ENCODE peak calls at places on chromosome 5, in six cellular contexts. X is PC-9, Q is OCI-LY7, Z is A549, T is H9, S is PC-3. J is an unnamed sample.

GRCh38 chr5:94031631-94032030 is 290.2 kb upstream of the POU5F2 start:
- DNase-seq in Z (no peak), Q (no peak), S (no peak), X (no peak), T (no peak), J (peak)

GRCh38 chr5:40853632-40854192 is 12.5 kb downstream of the CARD6 start:
- DNase-seq in Z (no peak), T (no peak), S (no peak), X (peak), Q (no peak), J (no peak)

GRCh38 chr5:79508354-79508753 is 5.6 kb downstream of the HOMER1 start:
- DNase-seq in X (no peak), Q (no peak), S (peak), Z (no peak), T (no peak), J (no peak)

GRCh38 chr5:167895899-167896659 is 395.4 kb upstream of the WWC1 start:
- DNase-seq in X (no peak), S (no peak), Z (no peak), Q (no peak), T (no peak), J (no peak)

GRCh38 chr5:32044904-32045303 is 129.2 kb downstream of the GOLPH3 start:
- DNase-seq in Q (no peak), S (peak), Z (peak), X (no peak), T (no peak), J (peak)

GRCh38 chr5:172038167-172038566 is 31.7 kb upstream of the FBXW11 start:
- DNase-seq in Q (no peak), S (no peak), Z (no peak), T (no peak), X (no peak), J (no peak)

GRCh38 chr5:155943516-155944407 is 383.2 kb upstream of the SGCD start:
- DNase-seq in S (peak), Z (peak), Q (peak), X (no peak), T (peak), J (peak)

GRCh38 chr5:173997331-173997730 is 8.4 kb downstream of the C5orf47 start:
- DNase-seq in Z (no peak), X (no peak), T (no peak), Q (no peak), S (no peak), J (no peak)

GRCh38 chr5:67427745-67428298 is 231.2 kb upstream of the CD180 start:
- DNase-seq in S (no peak), Q (no peak), Z (no peak), X (no peak), T (no peak), J (no peak)

GRCh38 chr5:39016587-39017275 is 57.5 kb downstream of the RICTOR start:
- DNase-seq in Q (no peak), Z (no peak), S (no peak), T (no peak), X (no peak), J (peak)

GRCh38 chr5:132237670-132238069 is 10.0 kb upstream of the P4HA2 start:
- DNase-seq in X (no peak), Z (no peak), S (no peak), Q (no peak), T (peak), J (no peak)

GRCh38 chr5:41404757-41405156 is 105.6 kb downstream of the PLCXD3 start:
- DNase-seq in S (no peak), Q (no peak), Z (no peak), X (no peak), T (no peak), J (peak)

GRCh38 chr5:21070871-21071270 is 1082.9 kb upstream of the CDH18 start:
- DNase-seq in T (no peak), Q (no peak), Z (no peak), S (no peak), X (no peak), J (no peak)

GRCh38 chr5:77181596-77182304 is 28.7 kb upstream of the PDE8B start:
- DNase-seq in S (no peak), X (no peak), T (no peak), Z (no peak), Q (no peak), J (no peak)

GRCh38 chr5:98069876-98070512 is 703.5 kb upstream of the RGMB start:
- DNase-seq in X (no peak), S (no peak), T (no peak), Q (no peak), Z (no peak), J (peak)

GRCh38 chr5:137752873-137753226 is 1.3 kb downstream of the HNRNPA0 start:
- DNase-seq in Z (peak), S (peak), T (peak), X (no peak), Q (peak), J (peak)

GRCh38 chr5:113084402-113085083 is 107.9 kb downstream of the DCP2 start:
- DNase-seq in X (no peak), Q (no peak), S (no peak), T (no peak), Z (no peak), J (no peak)

GRCh38 chr5:57313716-57314115 is 139.9 kb downstream of the GPBP1 start:
- DNase-seq in S (peak), Q (no peak), Z (no peak), T (no peak), X (no peak), J (no peak)

DNA sequence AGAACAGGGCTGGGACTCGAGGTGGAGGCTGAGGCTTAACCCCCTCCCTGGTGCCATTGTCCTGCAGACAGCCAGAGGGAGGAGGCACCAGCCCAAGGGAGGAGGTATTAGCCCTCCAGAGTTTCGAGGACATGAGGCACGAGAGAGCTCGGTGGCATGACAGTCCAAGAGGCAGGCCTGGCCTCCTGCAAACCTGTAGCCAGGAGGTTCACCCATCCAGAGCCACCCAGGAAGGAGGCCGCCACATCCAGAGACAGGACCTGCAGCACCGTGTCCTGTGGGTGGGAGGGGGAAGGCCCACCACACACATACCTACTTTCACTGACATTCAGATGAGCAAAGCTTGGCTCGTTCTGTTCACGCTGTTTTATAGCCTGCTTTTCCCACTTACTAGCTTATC is 75.2 kb upstream of the ADAMTS2 start:
- DNase-seq in Z (no peak), S (no peak), X (no peak), Q (no peak), T (no peak), J (no peak)
- H3K4me2 ChIP-seq in Z (no peak), S (no peak), X (no peak), Q (no peak), T (no peak), J (no peak)

DNA sequence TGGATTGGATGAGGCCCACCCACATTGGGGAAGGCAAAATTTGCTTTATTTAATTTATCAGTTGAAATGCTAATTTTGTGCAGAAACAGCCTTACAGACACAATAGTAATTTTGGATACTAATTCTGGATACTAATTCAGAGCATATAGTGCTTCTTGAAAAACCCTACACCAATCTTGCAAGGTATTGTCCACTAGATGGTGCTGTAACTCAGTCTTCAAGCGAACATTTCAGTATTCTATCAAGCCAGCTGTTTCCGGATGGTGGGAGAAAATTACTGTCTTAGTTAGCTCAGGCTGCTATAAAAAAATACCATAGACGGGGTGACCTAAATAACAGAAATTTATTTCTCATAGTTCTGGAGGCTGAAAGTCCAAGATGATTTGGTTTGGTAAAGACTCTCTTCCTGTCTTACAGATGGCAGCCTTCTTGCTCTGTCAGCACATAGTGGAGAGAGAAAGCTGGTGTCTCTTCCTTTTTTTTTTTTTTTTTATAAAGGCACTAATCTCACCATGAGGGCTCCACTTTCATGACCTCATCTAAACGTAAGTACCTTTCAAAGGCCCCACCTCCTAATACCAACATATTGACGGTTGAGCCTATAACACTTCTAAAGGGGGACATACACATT is 1306.5 kb upstream of the CDH9 start:
- DNase-seq in T (peak), Z (peak), X (no peak), Q (peak), S (peak), J (no peak)
- TF ChIP-seq CTCF in T (peak), Z (peak), X (peak), Q (peak), S (peak), J (no peak)

DNA sequence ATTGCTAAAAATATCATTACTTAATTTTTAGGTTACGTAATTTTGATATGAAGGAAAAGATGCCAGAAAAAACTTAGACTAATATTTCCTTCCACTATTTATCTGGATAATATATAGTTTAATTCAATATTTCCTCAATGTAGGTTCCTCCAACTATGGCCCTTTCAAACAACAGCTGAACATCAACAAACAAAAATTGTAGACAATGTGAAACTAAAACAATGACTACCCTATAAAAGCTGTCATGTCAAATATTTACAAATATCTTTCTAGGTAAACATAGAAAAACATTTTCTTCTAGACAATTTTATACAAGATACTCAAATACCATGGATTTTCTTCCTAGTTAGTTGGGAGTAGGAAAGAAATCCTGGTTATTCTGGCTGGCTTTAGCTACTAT is 16.9 kb downstream of the ELOVL7 start:
- DNase-seq in X (no peak), T (no peak), S (no peak), Q (no peak), Z (no peak), J (no peak)
- H3K4me2 ChIP-seq in X (no peak), T (no peak), S (no peak), Q (no peak), Z (peak), J (no peak)

DNA sequence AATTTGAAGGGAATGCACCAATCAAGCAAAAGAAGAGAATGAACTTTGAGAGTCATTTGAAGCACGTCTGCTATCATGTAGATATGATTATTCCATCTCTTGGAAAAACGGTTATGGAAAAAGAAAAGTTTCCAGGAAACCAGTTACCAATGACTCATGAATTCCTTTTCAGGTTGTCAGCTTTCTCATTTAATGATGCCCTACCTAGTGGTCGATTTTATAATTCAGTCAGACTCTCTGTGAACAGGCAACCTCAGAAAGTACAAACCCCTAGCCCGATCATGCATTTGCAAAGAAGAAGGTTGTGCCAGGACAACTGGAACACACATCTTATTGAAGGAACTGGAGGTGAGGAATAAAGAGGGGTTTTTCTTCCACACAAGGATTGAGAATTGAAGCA is 355.1 kb upstream of the GRIA1 start:
- DNase-seq in Z (no peak), T (no peak), X (no peak), S (peak), Q (no peak), J (peak)
- TF ChIP-seq CTCF in Z (no peak), T (no peak), X (no peak), S (no peak), Q (no peak), J (no peak)

DNA sequence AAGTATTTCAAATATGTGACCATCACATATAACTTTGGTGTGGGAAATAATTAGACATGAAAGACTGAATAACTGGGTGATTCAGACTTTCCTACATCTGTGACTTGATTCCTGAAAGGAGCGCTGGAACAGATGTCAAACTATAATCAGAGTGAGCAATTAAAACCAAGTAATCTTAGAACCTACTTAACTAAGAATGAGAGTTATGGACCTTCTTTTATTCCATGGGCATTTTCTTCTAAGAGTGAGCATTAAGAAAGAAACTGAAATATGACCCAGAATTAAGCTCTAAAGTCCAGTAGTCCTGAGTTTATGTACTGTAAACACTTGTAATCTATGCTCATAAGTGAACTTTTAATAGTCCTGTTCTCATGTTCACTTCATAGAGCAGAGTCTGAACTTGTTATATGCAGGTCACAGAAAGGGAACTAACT is 68.4 kb downstream of the PAM start:
- DNase-seq in Q (no peak), Z (no peak), T (no peak), S (no peak), X (no peak), J (peak)
- H3K4me2 ChIP-seq in Q (no peak), Z (no peak), T (no peak), S (no peak), X (no peak), J (no peak)

GRCh38 chr5:149439899-149440655 is 61.0 kb upstream of the IL17B start:
- DNase-seq in X (peak), S (peak), T (peak), Q (no peak), Z (peak), J (peak)
- TF ChIP-seq CTCF in X (peak), S (peak), T (peak), Q (peak), Z (peak), J (no peak)

DNA sequence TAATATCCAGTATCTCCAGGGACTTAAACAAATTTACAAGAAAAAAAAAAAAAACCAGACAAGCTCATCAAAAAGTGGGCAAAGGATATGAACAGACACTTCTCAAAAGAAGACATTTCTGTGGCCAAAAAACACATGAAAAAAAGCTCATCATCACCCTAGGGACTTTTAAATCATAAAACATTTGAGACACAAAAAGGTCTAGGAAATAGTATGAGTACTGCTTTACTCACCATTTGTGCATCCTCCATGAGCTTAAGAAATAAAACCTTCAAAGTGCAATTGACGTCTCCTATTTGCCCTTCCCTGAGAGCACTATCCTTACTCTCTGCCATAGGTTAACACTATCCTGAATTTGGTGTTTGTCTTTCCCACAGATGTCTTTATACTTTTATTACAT is 193.7 kb upstream of the NREP start:
- DNase-seq in Z (no peak), X (no peak), S (peak), T (no peak), Q (no peak), J (peak)
- H3K4me2 ChIP-seq in Z (no peak), X (no peak), S (no peak), T (no peak), Q (no peak), J (no peak)

DNA sequence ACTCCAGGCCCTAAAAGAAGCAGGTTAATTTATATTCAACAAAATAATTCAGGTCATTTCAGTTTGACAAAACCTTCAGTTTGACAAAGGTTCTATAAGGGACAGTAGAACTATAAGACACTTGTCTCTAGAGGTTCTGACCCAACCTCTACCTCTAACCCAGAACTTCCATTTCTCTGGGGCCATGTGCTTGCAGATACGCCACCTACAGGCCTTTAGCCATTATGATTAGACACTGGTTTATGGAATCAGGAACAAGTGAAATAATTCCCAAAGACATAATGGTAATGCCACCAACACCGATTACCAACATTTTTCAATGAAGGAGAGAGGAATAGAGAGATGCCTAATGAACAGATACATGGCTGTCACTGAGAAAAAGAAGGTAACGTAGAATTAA is 733.9 kb downstream of the PRELID2 start:
- DNase-seq in Z (peak), X (no peak), Q (peak), T (no peak), S (peak), J (no peak)
- TF ChIP-seq CTCF in Z (no peak), X (peak), Q (peak), T (peak), S (peak), J (peak)

DNA sequence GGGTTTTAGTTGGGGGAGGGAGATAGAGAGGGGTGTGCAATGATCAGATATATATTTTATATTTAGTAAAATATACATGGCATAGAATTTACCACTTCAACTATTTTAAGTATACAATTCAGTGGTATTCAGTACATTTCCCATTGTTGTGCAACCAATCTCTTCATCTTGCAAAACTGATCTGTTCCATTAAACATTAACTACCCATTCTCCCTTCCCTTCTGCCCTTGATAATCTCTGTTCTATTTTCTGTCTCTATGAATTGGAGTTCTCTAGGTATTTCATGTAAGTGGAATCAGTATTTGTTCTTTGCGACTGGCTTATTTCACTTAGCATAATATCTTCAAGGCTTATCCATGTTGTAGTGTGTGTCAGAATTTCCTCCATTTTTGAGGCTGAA is 38.6 kb downstream of the TGFBI start:
- DNase-seq in Z (no peak), X (no peak), S (no peak), Q (no peak), T (no peak), J (no peak)
- H3K4me2 ChIP-seq in Z (peak), X (no peak), S (no peak), Q (no peak), T (no peak), J (no peak)

DNA sequence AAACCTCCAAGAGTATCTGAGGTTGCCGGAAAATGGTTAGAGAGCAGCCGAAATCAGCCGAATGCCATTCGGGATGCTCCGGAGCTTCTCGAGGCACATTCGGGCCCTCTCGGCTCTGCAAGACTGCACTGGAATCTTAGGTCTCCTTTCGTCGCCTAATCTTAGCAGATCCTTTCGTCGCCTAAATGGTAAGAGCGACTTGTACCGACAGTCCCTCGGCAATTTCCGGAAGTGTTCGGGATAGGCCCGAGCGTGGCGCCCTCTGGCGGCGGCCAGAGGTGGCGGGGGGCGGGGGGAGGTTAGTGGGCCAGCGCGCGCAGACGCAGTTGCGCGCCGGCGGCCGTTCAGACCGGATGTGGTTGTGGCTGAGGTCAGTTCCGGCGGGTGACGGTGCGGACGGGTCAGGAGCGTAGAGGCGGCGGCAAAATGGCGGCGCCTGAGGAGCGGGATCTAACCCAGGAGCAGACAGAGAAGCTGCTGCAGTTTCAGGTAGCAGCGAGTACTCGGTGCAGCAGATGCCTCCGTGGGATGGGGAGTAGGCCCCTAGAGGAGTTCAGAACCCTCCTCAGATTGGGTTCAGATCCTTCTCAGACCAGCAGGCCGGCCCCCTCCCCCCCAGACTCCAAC is at the start of gene FAF2:
- DNase-seq in S (peak), Q (peak), X (peak), T (peak), Z (peak), J (peak)
- TF ChIP-seq CTCF in S (peak), Q (peak), X (peak), T (peak), Z (peak), J (peak)

J was measured in fibroblast of lung.